ENCODE peak calls at places on chromosomes 5 and 9, in four cellular contexts. J, S, A and B are unnamed samples. For H3K27me3, the result is how much of the 10 kb centered on the place peaks cover.

GRCh38 chr9:129347323-129348120 is 169.5 kb upstream of the IER5L start:
- DNase-seq in A (no peak), S (peak), J (no peak), B (no peak)

GRCh38 chr9:96219615-96220257 is 82.2 kb downstream of the HSD17B3 start:
- DNase-seq in S (peak), A (peak), J (no peak), B (peak)

GRCh38 chr5:113338628-113339027 is 96.2 kb downstream of the TSSK1B start:
- DNase-seq in A (no peak), S (peak), J (no peak), B (no peak)

GRCh38 chr9:122116040-122116439 is 22.9 kb upstream of the TTLL11 start:
- DNase-seq in A (no peak), S (no peak), J (no peak), B (no peak)

GRCh38 chr5:141326088-141326854 is 4.0 kb upstream of the PCDHGA1 start:
- DNase-seq in S (peak), J (no peak), A (peak), B (no peak)

GRCh38 chr5:118377420-118377819 is 610.9 kb downstream of the DTWD2 start:
- DNase-seq in J (no peak), A (no peak), S (no peak), B (no peak)

GRCh38 chr5:125065736-125066135 is 319.3 kb upstream of the ZNF608 start:
- DNase-seq in S (no peak), A (no peak), J (no peak), B (no peak)

GRCh38 chr9:137366445-137366810 is 56.5 kb downstream of the EXD3 start:
- DNase-seq in S (no peak), A (no peak), J (no peak), B (peak)

GRCh38 chr5:16492398-16493175 is 27.0 kb upstream of the ZNF622 start:
- DNase-seq in S (peak), A (no peak), J (no peak), B (peak)

GRCh38 chr5:88298425-88298824 is 29.8 kb upstream of the TMEM161B start:
- DNase-seq in J (no peak), A (no peak), S (peak), B (no peak)

GRCh38 chr9:112764837-112765236 is 14.3 kb downstream of the SNX30 start:
- DNase-seq in S (no peak), A (no peak), J (no peak), B (peak)

GRCh38 chr9:104776787-104777186 is 12.9 kb downstream of the NIPSNAP3B start:
- DNase-seq in J (no peak), S (peak), A (no peak), B (no peak)

GRCh38 chr9:71819115-71819739 is 50.9 kb upstream of the CEMIP2 start:
- DNase-seq in J (peak), A (peak), S (peak), B (no peak)

GRCh38 chr5:14351845-14352712 is 208.9 kb downstream of the TRIO start:
- DNase-seq in A (peak), S (peak), J (peak), B (peak)

GRCh38 chr5:139636207-139636792 is 11.8 kb upstream of the CXXC5 start:
- DNase-seq in S (peak), A (peak), J (no peak), B (peak)

GRCh38 chr5:99105216-99105615 is 176.4 kb upstream of the CHD1 start:
- DNase-seq in S (peak), J (no peak), A (no peak), B (no peak)

GRCh38 chr9:93859431-93860215 is 95.5 kb downstream of the BARX1 start:
- DNase-seq in S (no peak), J (no peak), A (no peak), B (no peak)

DNA sequence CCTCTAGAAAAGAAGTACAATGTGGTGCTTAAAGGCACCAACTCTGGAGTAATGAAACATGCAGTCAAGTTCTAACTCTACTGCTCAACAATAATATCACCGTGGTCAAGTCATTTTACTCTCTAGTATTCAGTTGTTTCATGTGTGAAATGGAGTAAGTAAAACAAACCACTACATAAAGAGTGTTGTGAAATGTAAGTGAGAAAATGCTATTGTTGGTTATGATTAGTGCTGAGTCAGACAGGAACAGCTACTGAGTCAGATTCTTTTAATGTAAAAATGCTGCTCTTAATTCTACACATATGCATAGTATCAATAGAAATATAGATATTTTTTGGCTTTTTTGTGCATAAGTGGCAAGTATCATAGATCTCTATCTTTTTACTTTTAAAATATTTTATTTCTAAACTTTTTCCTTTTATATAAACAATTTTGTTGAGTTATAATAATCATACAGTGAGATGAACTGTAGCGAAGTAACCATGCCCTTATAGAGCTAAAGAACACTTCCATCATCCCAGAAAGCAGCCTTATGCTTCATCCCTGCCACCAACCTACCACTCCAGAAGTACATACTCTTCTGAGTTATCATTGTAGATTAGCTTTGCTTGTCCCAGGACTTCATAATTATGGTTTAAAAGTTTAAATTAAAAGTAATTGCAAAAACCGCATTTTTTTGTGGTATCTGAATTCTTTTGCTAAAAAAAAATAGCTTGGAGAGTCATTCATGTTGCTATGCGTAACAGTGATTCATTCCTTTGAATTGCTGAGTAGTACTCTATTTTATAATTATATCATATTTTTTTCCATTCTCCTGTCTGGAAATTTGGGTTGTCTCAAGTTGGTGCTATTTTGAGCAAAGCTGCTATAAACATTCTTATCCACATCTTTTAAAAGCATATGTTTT is 548.2 kb upstream of the CLINT1 start:
- DNase-seq in A (no peak), J (no peak), S (peak), B (no peak)
- H3K27ac ChIP-seq in A (no peak), J (no peak), S (peak), B (no peak)

DNA sequence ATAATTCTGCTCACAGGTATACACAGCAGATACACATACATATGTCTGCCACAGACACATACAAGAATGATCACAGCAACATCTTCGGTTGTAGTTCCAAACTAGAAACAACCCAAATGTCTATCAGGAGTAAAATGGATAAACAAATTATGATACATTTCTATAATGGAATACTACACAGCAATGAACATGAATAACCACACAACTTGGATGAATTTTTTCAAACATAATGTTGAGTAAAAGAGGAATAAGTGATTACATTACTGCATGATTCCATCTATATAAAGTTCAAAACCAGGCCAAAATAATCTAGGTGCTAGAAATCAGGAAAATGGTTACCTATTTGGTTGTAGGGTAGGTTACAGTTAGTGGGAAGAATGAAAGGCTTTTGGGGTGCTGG is 4.6 kb upstream of the EGFLAM start:
- DNase-seq in J (no peak), A (no peak), S (no peak), B (no peak)
- H3K27me3 ChIP-seq in J (under half), A (under half), S (under half), B (under half)

GRCh38 chr5:1005362-1005851 is 3.2 kb upstream of the NKD2 start:
- DNase-seq in S (no peak), J (no peak), A (no peak), B (peak)
- H3K4me3 ChIP-seq in S (no peak), J (no peak), A (peak), B (peak)

DNA sequence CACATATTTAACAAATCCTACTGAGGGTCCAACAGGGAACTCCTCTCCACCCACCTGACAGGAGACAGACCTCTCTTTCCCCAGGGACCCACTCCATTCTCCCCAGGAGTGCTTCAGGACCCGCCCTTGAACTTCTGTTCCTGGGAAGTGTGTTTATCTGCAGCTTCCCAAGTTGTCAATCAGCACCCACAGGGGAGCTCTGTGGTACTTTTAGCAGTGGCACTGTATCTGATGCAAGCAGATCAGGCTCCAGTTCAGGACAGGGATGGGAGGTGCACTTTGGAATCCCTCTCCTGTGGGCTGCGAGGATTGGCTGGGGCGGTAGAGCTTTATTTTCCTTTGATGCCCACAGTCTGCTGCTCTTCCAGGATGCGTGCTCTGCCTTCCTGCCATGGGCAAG is 8.7 kb downstream of the GALNT10 start:
- DNase-seq in S (no peak), J (no peak), A (no peak), B (no peak)
- H3K27ac ChIP-seq in S (peak), J (no peak), A (no peak), B (no peak)

GRCh38 chr5:106290841-106291240 is 1379.9 kb downstream of the EFNA5 start:
- DNase-seq in S (peak), A (no peak), J (no peak), B (no peak)

GRCh38 chr5:106292654-106293053 is 1378.1 kb downstream of the EFNA5 start:
- DNase-seq in J (no peak), A (no peak), S (peak), B (no peak)

GRCh38 chr5:106288977-106289376 is 1381.8 kb downstream of the EFNA5 start:
- DNase-seq in S (no peak), J (no peak), A (no peak), B (no peak)
- H3K27me3 ChIP-seq in S (under half), J (under half), A (under half), B (under half)

DNA sequence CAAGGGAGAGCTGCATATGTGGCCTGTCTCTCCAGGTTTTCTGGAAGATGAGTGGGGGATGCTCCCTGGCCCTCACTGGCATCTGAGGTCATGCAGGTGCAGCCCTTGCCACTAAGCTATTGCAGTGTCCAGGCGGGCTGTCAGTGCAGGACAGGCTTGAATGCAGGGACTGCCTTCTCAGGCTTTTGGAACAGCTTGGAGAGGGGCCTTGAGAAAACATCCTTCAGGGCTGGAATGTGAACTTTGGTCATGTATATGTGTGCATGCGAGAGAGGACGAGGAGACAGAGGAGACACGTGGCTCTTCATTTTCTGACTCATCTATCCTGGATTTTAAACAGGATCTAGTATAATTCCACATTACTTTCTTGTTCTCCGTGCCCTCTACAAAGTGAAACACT is 90.3 kb downstream of the MACROH2A1 start:
- DNase-seq in J (no peak), A (no peak), S (peak), B (no peak)
- H3K4me3 ChIP-seq in J (no peak), A (no peak), S (no peak), B (no peak)

DNA sequence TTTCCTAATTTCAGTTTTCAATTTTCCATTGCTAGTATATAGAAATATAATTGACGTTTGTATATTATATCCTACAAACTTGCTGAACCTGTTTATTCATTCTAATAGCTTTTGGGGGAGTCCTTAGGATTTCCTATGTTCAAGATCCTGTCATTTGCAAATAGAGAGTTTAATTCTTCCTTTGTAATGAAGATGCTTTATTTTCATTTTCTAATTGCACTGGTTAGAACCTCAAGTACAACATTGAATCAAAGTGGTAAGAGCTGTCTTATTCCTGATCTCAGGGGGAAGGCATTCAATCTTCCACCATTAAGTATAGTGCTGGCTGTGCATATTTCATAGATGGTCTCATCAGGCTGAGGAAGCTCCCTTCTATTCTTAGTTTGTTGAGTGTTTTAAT is 15.6 kb upstream of the SLC24A2 start:
- DNase-seq in S (no peak), A (no peak), J (no peak), B (no peak)
- H3K27ac ChIP-seq in S (no peak), A (no peak), J (no peak), B (no peak)